ENCODE peak calls at places on chromosomes 11 and 22, in eight cellular contexts. B is ACHN; W is colonic mucosa; I is CD8-positive, alpha-beta T cell; M is amniotic epithelial cell; P is psoas muscle; C is activated CD8-positive, alpha-beta memory T cell treated with anti-CD3 and anti-CD28 coated beads, Interleukin-2, amount 50 U/mL, for 48 hours; O is A549. K is an unnamed sample.

GRCh38 chr22:42623301-42623751 is 8.6 kb upstream of the POLDIP3 start:
- DNase-seq in C (no peak), P (no peak), W (peak), M (no peak), O (no peak), B (no peak), I (no peak), K (no peak)

GRCh38 chr11:88579466-88579865 is 241.9 kb upstream of the CTSC start:
- DNase-seq in C (no peak), B (no peak), M (no peak), W (no peak), I (no peak), O (no peak), P (no peak), K (no peak)

GRCh38 chr11:829946-830294 is 2.2 kb downstream of the CRACR2B start:
- DNase-seq in C (no peak), P (no peak), M (no peak), B (no peak), I (no peak), W (no peak), O (no peak), K (no peak)

GRCh38 chr11:122334546-122335375 is 218.7 kb upstream of the BLID start:
- DNase-seq in M (peak), P (no peak), W (no peak), I (no peak), C (no peak), O (no peak), B (no peak), K (no peak)

GRCh38 chr22:37601540-37602442 is 6.8 kb upstream of the GGA1 start:
- DNase-seq in O (no peak), B (peak), W (peak), M (peak), I (no peak), C (no peak), P (no peak), K (no peak)

GRCh38 chr11:78419327-78419726 is 1.7 kb upstream of the GAB2 start:
- DNase-seq in B (no peak), O (peak), I (no peak), P (peak), M (peak), C (no peak), W (peak), K (peak)

GRCh38 chr11:84316866-84317560 is 1030.8 kb upstream of the CCDC90B start:
- DNase-seq in B (no peak), O (no peak), C (no peak), W (no peak), P (no peak), I (no peak), M (peak), K (no peak)

GRCh38 chr22:28397324-28397723 is 282.3 kb downstream of the TTC28 start:
- DNase-seq in B (no peak), P (no peak), O (no peak), M (peak), W (no peak), C (no peak), I (no peak), K (no peak)

GRCh38 chr11:5476184-5476819 is 12.2 kb upstream of the OR52D1 start:
- DNase-seq in P (no peak), I (no peak), M (peak), B (peak), C (no peak), O (peak), W (peak), K (no peak)

GRCh38 chr11:75195164-75195962 is 44.5 kb downstream of the SLCO2B1 start:
- DNase-seq in O (no peak), M (no peak), I (no peak), C (no peak), B (no peak), P (peak), W (peak), K (peak)

GRCh38 chr11:74824285-74824982 is 75.8 kb downstream of the RNF169 start:
- DNase-seq in B (no peak), M (no peak), C (no peak), O (no peak), P (no peak), I (no peak), W (no peak), K (no peak)

K was measured in Right ventricle myocardium superior.